ENCODE peak calls at places on chromosomes 12 and 14, in seven cellular contexts. Y, W, Z, B, M, P and L are unnamed samples.

GRCh38 chr12:102484017-102484731 is 3.8 kb upstream of the IGF1 start:
- DNase-seq in Y (peak; percentile 55), W (peak; percentile 50), Z (peak; percentile 42), B (peak; percentile 54), M (peak; percentile 38), P (peak; percentile 60), L (peak; percentile 21)

GRCh38 chr14:55425091-55425490 is 13.5 kb upstream of the ATG14 start:
- DNase-seq in Y (no peak), W (no peak), Z (no peak), B (no peak), M (no peak), P (no peak), L (no peak)

GRCh38 chr14:51660720-51661119 is 9.0 kb downstream of the FRMD6 start:
- DNase-seq in Y (no peak), W (no peak), Z (no peak), B (no peak), M (no peak), P (no peak), L (no peak)

GRCh38 chr12:68477256-68477655 is 133.4 kb upstream of the RAP1B start:
- DNase-seq in Y (no peak), W (no peak), Z (no peak), B (no peak), M (no peak), P (no peak), L (no peak)

GRCh38 chr14:71319646-71320045 is 412.4 kb downstream of the PCNX1 start:
- DNase-seq in Y (peak; percentile 13), W (no peak), Z (peak; percentile 20), B (no peak), M (no peak), P (peak; percentile 20), L (no peak)

GRCh38 chr14:53152627-53152908 is 555 bp downstream of the DDHD1 start:
- DNase-seq in Y (no peak), W (no peak), Z (no peak), B (no peak), M (no peak), P (no peak), L (no peak)

GRCh38 chr12:18882690-18883089 is 144.8 kb downstream of the CAPZA3 start:
- DNase-seq in Y (no peak), W (no peak), Z (no peak), B (no peak), M (no peak), P (no peak), L (no peak)

GRCh38 chr12:68667896-68668295 is 18.9 kb upstream of the NUP107 start:
- DNase-seq in Y (no peak), W (no peak), Z (no peak), B (no peak), M (no peak), P (no peak), L (no peak)

GRCh38 chr12:58159941-58160340 is 218.6 kb downstream of the ATP23 start:
- DNase-seq in Y (no peak), W (no peak), Z (no peak), B (no peak), M (no peak), P (no peak), L (no peak)

GRCh38 chr12:27571463-27571862 is 47.5 kb downstream of the PPFIBP1 start:
- DNase-seq in Y (no peak), W (no peak), Z (no peak), B (no peak), M (no peak), P (no peak), L (no peak)

GRCh38 chr12:113933201-113933786 is 32.8 kb downstream of the RBM19 start:
- DNase-seq in Y (no peak), W (no peak), Z (peak; percentile 81), B (no peak), M (no peak), P (peak; percentile 60), L (peak; percentile 26)

GRCh38 chr14:57382283-57382682 is 8.1 kb upstream of the NAA30 start:
- DNase-seq in Y (no peak), W (no peak), Z (no peak), B (no peak), M (no peak), P (no peak), L (no peak)

GRCh38 chr14:89771251-89771650 is 183.3 kb downstream of the EFCAB11 start:
- DNase-seq in Y (no peak), W (no peak), Z (no peak), B (no peak), M (no peak), P (no peak), L (no peak)

GRCh38 chr14:89767861-89768268 is 186.7 kb downstream of the EFCAB11 start:
- DNase-seq in Y (no peak), W (no peak), Z (no peak), B (peak; percentile 51), M (no peak), P (peak; percentile 35), L (no peak)

GRCh38 chr14:89775161-89775560 is 179.4 kb downstream of the EFCAB11 start:
- DNase-seq in Y (no peak), W (no peak), Z (no peak), B (no peak), M (no peak), P (no peak), L (no peak)

GRCh38 chr14:89773644-89774316 is 180.8 kb downstream of the EFCAB11 start:
- DNase-seq in Y (peak; percentile 51), W (peak; percentile 82), Z (no peak), B (peak; percentile 53), M (peak; percentile 46), P (peak; percentile 40), L (no peak)

GRCh38 chr14:89773151-89773550 is 181.4 kb downstream of the EFCAB11 start:
- DNase-seq in Y (no peak), W (no peak), Z (no peak), B (no peak), M (no peak), P (no peak), L (no peak)
- H3K4me1 ChIP-seq in Y (peaks cover 6% of the 10 kb centered on the region), W (peaks cover 15% of the 10 kb centered on the region), Z (no peaks in the 10 kb centered on the region), B (no peaks in the 10 kb centered on the region), M (peaks cover 29% of the 10 kb centered on the region), P (no peaks in the 10 kb centered on the region), L (peaks cover 12% of the 10 kb centered on the region)

GRCh38 chr12:23950775-23951391 is 1.4 kb upstream of the SOX5 start:
- DNase-seq in Y (no peak), W (no peak), Z (no peak), B (no peak), M (no peak), P (peak; percentile 20), L (peak; percentile 20)
- H3K27ac ChIP-seq in Y (no peak overlapping the region), W (no peak overlapping the region), Z (no peak overlapping the region), B (no peak overlapping the region), M (peak overlapping the region; percentile 20), P (peak overlapping the region; percentile 9), L (no peak overlapping the region)

DNA sequence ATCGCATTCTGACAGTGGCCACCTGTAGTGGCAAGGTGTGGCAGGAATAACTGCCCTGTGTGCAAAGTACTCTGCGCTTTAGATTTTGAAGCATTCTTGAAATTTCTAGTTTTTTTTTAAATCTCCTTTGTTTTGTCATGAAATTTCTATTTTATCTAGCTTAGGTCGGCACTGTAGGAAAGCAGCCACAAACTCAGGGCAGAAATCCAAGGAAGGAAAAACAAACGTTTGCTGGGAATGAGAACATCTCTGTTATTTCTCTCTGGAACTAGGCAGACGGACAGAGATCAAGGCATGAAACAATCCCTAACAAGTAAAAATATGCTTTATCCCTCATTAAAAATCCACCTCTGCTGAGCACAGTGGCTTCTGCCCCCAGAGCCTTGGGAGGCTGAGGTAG is 1.3 kb upstream of the NR2C1 start:
- DNase-seq in Y (no peak), W (no peak), Z (no peak), B (no peak), M (no peak), P (no peak), L (no peak)
- H3K4me3 ChIP-seq in Y (no peak overlapping the region), W (no peak overlapping the region), Z (no peak overlapping the region), B (no peak overlapping the region), M (no peak overlapping the region), P (no peak overlapping the region), L (no peak overlapping the region)

DNA sequence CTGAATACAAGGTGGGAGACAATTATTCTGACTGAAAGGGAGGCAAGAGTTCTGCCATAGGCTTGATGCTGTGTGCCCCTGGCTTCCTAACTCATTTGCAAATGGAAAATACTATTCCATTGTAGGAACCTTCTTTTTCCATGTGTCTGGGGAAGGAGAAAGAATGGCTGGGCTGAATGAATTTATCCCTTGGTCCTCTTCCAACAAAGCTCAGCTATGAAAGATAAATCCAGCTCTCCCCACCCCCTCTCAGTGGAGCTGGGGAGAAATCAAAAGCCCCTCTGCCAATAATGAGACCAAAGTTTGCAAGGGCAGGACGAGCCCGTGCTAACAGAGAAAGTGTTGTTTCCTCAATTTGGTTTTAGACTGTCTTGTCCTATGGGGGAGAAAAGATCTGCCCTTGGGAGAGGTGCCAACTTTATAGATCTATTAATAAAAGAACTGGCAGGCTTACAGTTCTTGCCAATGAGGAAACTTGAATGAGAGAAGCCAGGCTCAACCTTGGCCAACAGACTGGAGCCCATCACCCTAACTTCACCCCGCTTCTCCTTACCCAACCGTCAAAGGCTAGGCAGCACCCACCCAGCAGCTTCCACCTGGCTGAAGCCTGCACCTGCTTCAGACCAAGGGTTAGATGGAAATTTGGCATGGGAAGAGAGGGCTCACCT is 8.9 kb upstream of the TCL1B start:
- DNase-seq in Y (no peak), W (no peak), Z (no peak), B (no peak), M (no peak), P (no peak), L (no peak)
- H3K4me1 ChIP-seq in Y (no peaks in the 10 kb centered on the region), W (no peaks in the 10 kb centered on the region), Z (no peaks in the 10 kb centered on the region), B (no peaks in the 10 kb centered on the region), M (no peaks in the 10 kb centered on the region), P (no peaks in the 10 kb centered on the region), L (no peaks in the 10 kb centered on the region)

DNA sequence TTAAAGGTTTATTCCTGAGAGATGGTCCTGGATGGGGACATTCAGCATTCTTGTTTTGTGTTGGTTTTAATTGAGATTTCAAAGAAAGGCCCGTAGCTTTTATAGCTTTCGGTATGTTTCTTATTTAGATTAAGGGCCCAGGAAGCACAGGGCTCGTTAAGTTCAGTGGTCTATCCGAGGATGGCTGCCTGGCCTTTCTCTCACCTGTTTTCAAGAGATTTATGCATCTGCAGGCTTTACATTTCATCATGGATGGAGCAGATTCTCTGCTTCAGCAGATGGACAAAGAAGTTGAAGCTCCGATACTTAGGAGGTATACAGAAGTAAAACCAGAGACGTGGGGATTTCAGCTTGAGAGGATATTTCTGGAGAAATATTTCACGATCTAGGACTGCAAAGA is 16.0 kb downstream of the FZD10 start:
- DNase-seq in Y (no peak), W (no peak), Z (no peak), B (no peak), M (no peak), P (no peak), L (no peak)
- H3K27ac ChIP-seq in Y (no peak overlapping the region), W (no peak overlapping the region), Z (no peak overlapping the region), B (no peak overlapping the region), M (no peak overlapping the region), P (no peak overlapping the region), L (no peak overlapping the region)

GRCh38 chr14:73567365-73567764 is 1.6 kb upstream of the ACOT2 start:
- DNase-seq in Y (no peak), W (no peak), Z (no peak), B (no peak), M (no peak), P (no peak), L (no peak)
- H3K4me3 ChIP-seq in Y (no peak overlapping the region), W (peak overlapping the region; percentile 73), Z (no peak overlapping the region), B (no peak overlapping the region), M (peak overlapping the region; percentile 76), P (no peak overlapping the region), L (peak overlapping the region; percentile 72)